ENCODE peak calls at places on chromosomes 1 and 21, in seven cellular contexts. E is GM23248, Q is neural progenitor cell, R is GM23338, D is hepatocyte, U is MM.1S, N is HCT116. K is an unnamed sample.

GRCh38 chr21:26460621-26461020 is 112.5 kb downstream of the CYYR1 start:
- DNase-seq in E (no peak), Q (no peak), R (no peak), D (no peak), U (no peak), N (no peak), K (no peak)

GRCh38 chr1:9269078-9269501 is 23.6 kb upstream of the SPSB1 start:
- DNase-seq in E (no peak), Q (no peak), R (no peak), D (no peak), U (no peak), N (no peak), K (peak; percentile 74)

GRCh38 chr1:27004471-27005165 is 8.0 kb downstream of the TENT5B start:
- DNase-seq in E (no peak), Q (no peak), R (peak; percentile 62), D (peak; percentile 72), U (no peak), N (no peak), K (no peak)

GRCh38 chr1:239647964-239648632 is 261.7 kb downstream of the CHRM3 start:
- DNase-seq in E (no peak), Q (no peak), R (no peak), D (no peak), U (no peak), N (no peak), K (no peak)

GRCh38 chr1:8702121-8702520 is 115.3 kb downstream of the RERE start:
- DNase-seq in E (peak; percentile 65), Q (peak; percentile 61), R (peak; percentile 81), D (peak; percentile 58), U (peak; percentile 64), N (no peak), K (peak; percentile 90)

GRCh38 chr1:226677121-226678020 is 61.7 kb downstream of the ITPKB start:
- DNase-seq in E (peak; percentile 97), Q (no peak), R (no peak), D (peak; percentile 50), U (peak; percentile 62), N (no peak), K (peak; percentile 99)

GRCh38 chr1:35769188-35769758 is 505 bp downstream of the CLSPN start:
- DNase-seq in E (peak; percentile 89), Q (peak; percentile 97), R (peak; percentile 98), D (peak; percentile 93), U (peak; percentile 94), N (peak; percentile 61), K (peak; percentile 87)

GRCh38 chr1:206469933-206470691 is at the start of gene IKBKE:
- DNase-seq in E (peak; percentile 85), Q (peak; percentile 58), R (peak; percentile 81), D (peak; percentile 79), U (peak; percentile 91), N (peak; percentile 23), K (peak; percentile 88)

GRCh38 chr1:19559641-19560040 is 74.3 kb upstream of the CAPZB start:
- DNase-seq in E (peak; percentile 93), Q (no peak), R (no peak), D (no peak), U (no peak), N (no peak), K (peak; percentile 51)

GRCh38 chr1:111272081-111272480 is 18.6 kb upstream of the CHIA start:
- DNase-seq in E (no peak), Q (peak; percentile 11), R (peak; percentile 32), D (no peak), U (no peak), N (no peak), K (no peak)

GRCh38 chr1:111271464-111271801 is 19.2 kb upstream of the CHIA start:
- DNase-seq in E (no peak), Q (no peak), R (peak; percentile 24), D (no peak), U (no peak), N (no peak), K (no peak)

GRCh38 chr1:111275780-111276433 is 14.7 kb upstream of the CHIA start:
- DNase-seq in E (peak; percentile 8), Q (no peak), R (no peak), D (no peak), U (no peak), N (no peak), K (peak; percentile 60)

GRCh38 chr1:111274653-111275052 is 16.0 kb upstream of the CHIA start:
- DNase-seq in E (peak; percentile 64), Q (no peak), R (no peak), D (no peak), U (no peak), N (no peak), K (no peak)

GRCh38 chr1:111275079-111275478 is 15.6 kb upstream of the CHIA start:
- DNase-seq in E (peak; percentile 95), Q (no peak), R (no peak), D (peak; percentile 10), U (no peak), N (no peak), K (peak; percentile 91)
- TF ChIP-seq EZH2phosphoT487 in E (no peak), Q (no peak), R (no peak), D (no peak), U (no peak), N (no peak), K (no peak)

GRCh38 chr1:11690669-11691301 is 725 bp upstream of the DRAXIN start:
- DNase-seq in E (no peak), Q (peak; percentile 88), R (peak; percentile 76), D (peak; percentile 72), U (no peak), N (no peak), K (no peak)
- TF ChIP-seq EZH2 in E (peak; percentile 76), Q (no peak), R (no peak), D (no peak), U (no peak), N (no peak), K (peak; percentile 84)

DNA sequence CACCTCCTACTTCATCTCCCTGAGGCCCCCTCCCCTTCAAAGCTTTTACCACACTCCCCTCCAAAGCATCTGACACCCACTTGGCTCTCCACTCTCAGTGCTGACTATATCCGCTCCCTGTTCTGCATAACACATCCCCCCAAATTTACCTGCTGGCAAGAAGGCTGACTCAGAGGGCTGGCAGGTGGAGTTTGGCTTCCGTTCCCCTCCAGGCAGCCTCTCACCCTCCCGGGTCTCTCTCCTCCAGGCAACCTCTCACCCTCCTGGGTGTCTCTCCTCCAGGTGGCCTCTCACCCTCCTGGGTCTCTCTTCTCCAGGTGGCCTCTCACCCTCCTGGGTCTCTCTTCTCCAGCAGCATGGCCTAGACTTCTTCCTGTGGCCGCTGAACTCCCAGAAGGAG is 562.1 kb downstream of the NPHP4 start:
- DNase-seq in E (no peak), Q (no peak), R (no peak), D (no peak), U (no peak), N (no peak), K (no peak)
- H2AFZ ChIP-seq in E (no peak overlapping the region), Q (no peak overlapping the region), R (no peak overlapping the region), D (no peak overlapping the region), U (no peak overlapping the region), N (no peak overlapping the region), K (no peak overlapping the region)

GRCh38 chr21:46356005-46356338 is 32.0 kb downstream of the PCNT start:
- DNase-seq in E (no peak), Q (no peak), R (no peak), D (no peak), U (no peak), N (no peak), K (no peak)

GRCh38 chr21:46357684-46358425 is 33.9 kb downstream of the PCNT start:
- DNase-seq in E (no peak), Q (no peak), R (no peak), D (no peak), U (no peak), N (no peak), K (no peak)

GRCh38 chr21:46357335-46357604 is 33.3 kb downstream of the PCNT start:
- DNase-seq in E (no peak), Q (no peak), R (no peak), D (no peak), U (peak; percentile 64), N (no peak), K (no peak)

GRCh38 chr21:46355161-46356004 is 31.4 kb downstream of the PCNT start:
- DNase-seq in E (no peak), Q (no peak), R (no peak), D (no peak), U (peak; percentile 5), N (no peak), K (no peak)

GRCh38 chr21:46356494-46357334 is 32.8 kb downstream of the PCNT start:
- DNase-seq in E (no peak), Q (no peak), R (no peak), D (no peak), U (peak; percentile 81), N (no peak), K (no peak)
- TF ChIP-seq EZH2phosphoT487 in E (no peak), Q (no peak), R (no peak), D (no peak), U (no peak), N (no peak), K (no peak)

GRCh38 chr21:36709030-36709867 is 10.3 kb downstream of the SIM2 start:
- DNase-seq in E (no peak), Q (peak; percentile 49), R (peak; percentile 41), D (no peak), U (no peak), N (no peak), K (no peak)

GRCh38 chr21:36707763-36708511 is 9.0 kb downstream of the SIM2 start:
- DNase-seq in E (no peak), Q (peak; percentile 48), R (peak; percentile 47), D (no peak), U (no peak), N (no peak), K (no peak)

GRCh38 chr21:36708512-36709029 is 9.7 kb downstream of the SIM2 start:
- DNase-seq in E (no peak), Q (peak; percentile 41), R (peak; percentile 33), D (no peak), U (no peak), N (no peak), K (no peak)

GRCh38 chr21:36710729-36711048 is 11.8 kb downstream of the SIM2 start:
- DNase-seq in E (no peak), Q (peak; percentile 68), R (peak; percentile 54), D (no peak), U (no peak), N (no peak), K (no peak)

DNA sequence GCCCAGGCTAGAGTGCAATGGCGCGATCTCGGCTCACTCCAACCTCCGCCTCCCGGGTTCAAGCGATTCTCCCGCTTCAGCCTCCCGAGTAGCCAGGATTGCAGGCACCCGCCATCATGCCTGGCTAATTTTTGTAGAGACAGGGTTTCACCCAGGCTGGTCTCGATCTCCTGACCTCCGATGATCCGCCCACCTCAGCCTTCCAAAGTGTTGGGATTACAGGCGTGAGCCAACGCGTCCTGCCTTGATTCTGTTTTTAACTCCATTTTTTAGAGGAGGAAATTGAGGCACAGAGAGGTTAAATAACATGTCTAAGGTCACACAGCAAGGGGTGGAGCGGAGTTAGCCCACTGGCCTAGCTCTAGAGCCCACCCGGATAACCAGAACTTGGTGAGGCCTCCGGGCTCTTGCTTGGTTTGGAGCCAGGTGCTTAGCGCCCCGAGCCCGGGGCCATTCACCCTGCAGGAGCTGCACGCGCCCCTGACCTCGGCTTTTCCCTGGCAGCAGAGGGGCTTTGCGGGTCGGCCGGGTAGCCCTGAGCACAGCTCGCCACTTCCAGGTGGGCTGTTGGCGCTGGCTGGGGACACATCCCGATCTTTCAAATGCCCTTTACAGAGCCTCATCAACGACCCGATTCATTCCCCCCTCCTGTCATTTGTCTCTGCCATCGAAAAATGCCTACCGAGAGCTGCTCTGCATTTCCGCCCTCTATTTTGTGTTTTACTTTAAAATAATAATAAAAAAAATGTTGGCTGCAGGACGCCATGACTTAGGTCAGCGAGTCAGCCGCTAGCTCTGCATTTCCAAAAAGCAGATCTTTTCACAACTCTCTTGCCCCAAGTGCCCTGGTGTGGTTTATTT is 11.2 kb downstream of the SIM2 start:
- DNase-seq in E (no peak), Q (peak; percentile 59), R (peak; percentile 69), D (no peak), U (no peak), N (no peak), K (no peak)
- TF ChIP-seq EZH2 in E (peak; percentile 92), Q (no peak), R (peak; percentile 77), D (no peak), U (no peak), N (no peak), K (no peak)